ENCODE peak calls at places on chromosomes 1 and 21, in five cellular contexts. K is A549, Y is tibial artery, M is spleen, R is endothelial cell of umbilical vein. I is an unnamed sample.

GRCh38 chr1:224804220-224804619 is 125.3 kb upstream of the DNAH14 start:
- DNase-seq in R (no peak), K (no peak), M (no peak), Y (no peak), I (no peak)

GRCh38 chr1:241998412-241998921 is 431 bp downstream of the MAP1LC3C start:
- DNase-seq in Y (peak; percentile 74), R (peak; percentile 48), K (peak; percentile 82), M (peak; percentile 83), I (peak; percentile 75)

GRCh38 chr1:64983110-64983509 is 16.8 kb upstream of the JAK1 start:
- DNase-seq in R (no peak), K (peak; percentile 84), Y (no peak), M (no peak), I (no peak)

GRCh38 chr21:40512590-40512989 is 334.4 kb downstream of the DSCAM start:
- DNase-seq in K (no peak), Y (no peak), R (no peak), M (no peak), I (no peak)

GRCh38 chr1:24112381-24113169 is 640 bp upstream of the MYOM3 start:
- DNase-seq in R (peak; percentile 63), Y (peak; percentile 79), K (peak; percentile 25), M (peak; percentile 83), I (peak; percentile 95)

GRCh38 chr1:165481820-165482532 is 37.0 kb upstream of the RXRG start:
- DNase-seq in M (no peak), K (peak; percentile 47), R (peak; percentile 26), Y (peak; percentile 60), I (peak; percentile 73)

GRCh38 chr21:17512245-17513213 is at the start of gene CXADR:
- DNase-seq in M (peak; percentile 89), R (peak; percentile 48), Y (no peak), K (peak; percentile 57), I (peak; percentile 82)

GRCh38 chr1:180269848-180270766 is 40.0 kb downstream of the LHX4 start:
- DNase-seq in R (no peak), M (peak; percentile 59), Y (peak; percentile 56), K (no peak), I (peak; percentile 54)

GRCh38 chr1:18302788-18303413 is 177.8 kb upstream of the KLHDC7A start:
- DNase-seq in Y (no peak), K (no peak), R (no peak), M (no peak), I (peak; percentile 25)

GRCh38 chr21:37339527-37339889 is 27.1 kb upstream of the DYRK1A start:
- DNase-seq in R (no peak), M (no peak), Y (no peak), K (no peak), I (no peak)

GRCh38 chr1:212782422-212783154 is 9.0 kb downstream of the NSL1 start:
- DNase-seq in M (no peak), K (no peak), R (peak; percentile 79), Y (no peak), I (peak; percentile 37)

GRCh38 chr1:201774224-201774982 is 54.6 kb upstream of the IPO9 start:
- DNase-seq in Y (no peak), M (no peak), K (no peak), R (no peak), I (no peak)

GRCh38 chr1:28439320-28439719 is 66.5 kb upstream of the RCC1 start:
- DNase-seq in Y (no peak), R (peak; percentile 38), M (no peak), K (no peak), I (peak; percentile 54)

GRCh38 chr1:217027403-217028080 is 304.3 kb upstream of the ESRRG start:
- DNase-seq in M (no peak), K (no peak), R (no peak), Y (no peak), I (no peak)

GRCh38 chr21:40043423-40043822 is 176.2 kb downstream of the PCP4 start:
- DNase-seq in K (no peak), Y (no peak), M (no peak), R (no peak), I (no peak)

GRCh38 chr21:36369064-36369685 is 16.0 kb upstream of the CHAF1B start:
- DNase-seq in K (no peak), R (no peak), M (no peak), Y (no peak), I (no peak)

GRCh38 chr1:170240409-170240808 is 94.7 kb downstream of the NTMT2 start:
- DNase-seq in K (no peak), M (no peak), R (no peak), Y (no peak), I (no peak)

GRCh38 chr1:116166655-116167054 is 55.5 kb downstream of the MAB21L3 start:
- DNase-seq in M (no peak), R (no peak), Y (no peak), K (no peak), I (no peak)

GRCh38 chr1:236016083-236016482 is 48.8 kb downstream of the NID1 start:
- DNase-seq in Y (peak; percentile 87), M (no peak), R (no peak), K (no peak), I (peak; percentile 34)

GRCh38 chr21:33949516-33950424 is 34.2 kb upstream of the ATP5PO start:
- DNase-seq in M (no peak), Y (no peak), K (no peak), R (no peak), I (no peak)

GRCh38 chr1:20440785-20441200 is 45.2 kb downstream of the CAMK2N1 start:
- DNase-seq in R (peak; percentile 71), K (peak; percentile 76), M (no peak), Y (no peak), I (peak; percentile 92)

GRCh38 chr1:207174913-207175312 is 70.9 kb downstream of the C4BPA start:
- DNase-seq in K (no peak), M (no peak), Y (no peak), R (no peak), I (no peak)

GRCh38 chr1:97814121-97814520 is 106.7 kb downstream of the DPYD start:
- DNase-seq in Y (no peak), R (no peak), M (no peak), K (no peak), I (no peak)

GRCh38 chr1:94660994-94661393 is 119.4 kb upstream of the F3 start:
- DNase-seq in Y (no peak), R (no peak), M (no peak), K (no peak), I (no peak)

GRCh38 chr1:2208309-2209239 is 14.0 kb upstream of the FAAP20 start:
- DNase-seq in M (peak; percentile 76), K (peak; percentile 74), R (peak; percentile 76), Y (peak; percentile 94), I (peak; percentile 99)

GRCh38 chr21:28547795-28548194 is 444.9 kb downstream of the LTN1 start:
- DNase-seq in Y (peak; percentile 24), R (no peak), M (no peak), K (no peak), I (no peak)

GRCh38 chr21:35134299-35134698 is 85.2 kb upstream of the RUNX1 start:
- DNase-seq in K (no peak), R (no peak), M (no peak), Y (no peak), I (no peak)

GRCh38 chr1:229862017-229862774 is 204.8 kb upstream of the GALNT2 start:
- DNase-seq in K (no peak), R (no peak), Y (no peak), M (no peak), I (peak; percentile 30)

GRCh38 chr1:192445849-192446489 is 129.2 kb downstream of the RGS21 start:
- DNase-seq in K (no peak), M (no peak), Y (peak; percentile 30), R (peak; percentile 71), I (no peak)

GRCh38 chr1:11501491-11501897 is 22.5 kb downstream of the DISP3 start:
- DNase-seq in M (peak; percentile 56), R (peak; percentile 44), Y (no peak), K (no peak), I (peak; percentile 15)

GRCh38 chr1:38835230-38835827 is 24.2 kb downstream of the RRAGC start:
- DNase-seq in M (no peak), K (peak; percentile 43), R (peak; percentile 77), Y (no peak), I (peak; percentile 81)

GRCh38 chr21:35298757-35299156 is 249.7 kb upstream of the RUNX1 start:
- DNase-seq in R (no peak), M (no peak), Y (no peak), K (no peak), I (no peak)

GRCh38 chr1:147515046-147515869 is 26.0 kb upstream of the BCL9 start:
- DNase-seq in Y (no peak), K (no peak), R (no peak), M (no peak), I (no peak)

GRCh38 chr1:14778882-14779594 is 180.6 kb downstream of the KAZN start:
- DNase-seq in M (no peak), K (peak; percentile 30), R (no peak), Y (no peak), I (peak; percentile 87)
- H3K4me1 ChIP-seq in M (peaks cover 7% of the 10 kb centered on the region), K (no peaks in the 10 kb centered on the region), R (no peaks in the 10 kb centered on the region), Y (no peaks in the 10 kb centered on the region), I (no peaks in the 10 kb centered on the region)

GRCh38 chr1:204091066-204091465 is 18.2 kb downstream of the SOX13 start:
- DNase-seq in K (no peak), M (no peak), R (no peak), Y (no peak), I (peak; percentile 81)
- H3K4me1 ChIP-seq in K (peaks cover 31% of the 10 kb centered on the region), M (peaks cover 16% of the 10 kb centered on the region), R (peaks cover 35% of the 10 kb centered on the region), Y (peaks cover 90% of the 10 kb centered on the region), I (peaks cover 11% of the 10 kb centered on the region)

DNA sequence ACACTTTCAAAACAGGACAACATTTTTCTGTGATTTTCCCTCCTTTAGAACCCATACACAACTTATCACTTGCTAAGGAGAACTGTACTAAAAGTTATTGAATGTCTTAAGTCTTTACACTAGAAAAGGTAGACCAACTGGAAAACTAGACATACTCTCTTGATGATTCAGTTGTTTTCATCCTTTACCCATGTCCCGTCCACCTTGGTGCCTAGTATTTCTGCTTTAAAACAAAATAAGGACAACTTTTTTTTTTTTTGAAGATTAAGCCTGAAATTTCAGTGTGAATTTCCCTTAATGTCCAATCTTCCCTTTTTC is 4.5 kb downstream of the CDKN2C start:
- DNase-seq in Y (no peak), K (no peak), R (no peak), M (no peak), I (no peak)
- H3K4me1 ChIP-seq in Y (no peaks in the 10 kb centered on the region), K (peaks cover 5% of the 10 kb centered on the region), R (peaks cover 34% of the 10 kb centered on the region), M (peaks cover 32% of the 10 kb centered on the region), I (peaks cover 27% of the 10 kb centered on the region)

GRCh38 chr1:42311138-42311537 is 23.9 kb downstream of the FOXJ3 start:
- DNase-seq in R (no peak), Y (no peak), M (no peak), K (no peak), I (no peak)
- H3K4me1 ChIP-seq in R (no peaks in the 10 kb centered on the region), Y (peaks cover 32% of the 10 kb centered on the region), M (peaks cover 26% of the 10 kb centered on the region), K (peaks cover 25% of the 10 kb centered on the region), I (peaks cover 7% of the 10 kb centered on the region)

GRCh38 chr1:81811757-81812371 is 11.1 kb downstream of the ADGRL2 start:
- DNase-seq in R (peak; percentile 36), K (no peak), M (no peak), Y (no peak), I (no peak)

GRCh38 chr1:81812712-81813111 is 12.0 kb downstream of the ADGRL2 start:
- DNase-seq in R (peak; percentile 37), Y (no peak), K (no peak), M (no peak), I (peak; percentile 11)

GRCh38 chr1:81808760-81809159 is 8.0 kb downstream of the ADGRL2 start:
- DNase-seq in Y (no peak), M (no peak), K (no peak), R (no peak), I (no peak)

GRCh38 chr1:81806432-81806770 is 5.7 kb downstream of the ADGRL2 start:
- DNase-seq in M (no peak), Y (no peak), R (no peak), K (no peak), I (no peak)

GRCh38 chr1:81809808-81810207 is 9.1 kb downstream of the ADGRL2 start:
- DNase-seq in Y (no peak), K (no peak), M (no peak), R (no peak), I (no peak)
- H3K4me1 ChIP-seq in Y (peaks cover 5% of the 10 kb centered on the region), K (peaks cover 35% of the 10 kb centered on the region), M (no peaks in the 10 kb centered on the region), R (peaks cover 24% of the 10 kb centered on the region), I (peaks cover 9% of the 10 kb centered on the region)

I was measured in osteoblast.